ENCODE peak calls at places on chromosome 1, in seven cellular contexts. R, Q, Y, B, F, L and N are unnamed samples.

GRCh38 chr1:226677121-226678020 is 61.7 kb downstream of the ITPKB start:
- DNase-seq in R (peak; percentile 66), F (peak; percentile 68), B (peak; percentile 57), Q (peak; percentile 83), L (peak; percentile 79), Y (no peak), N (peak; percentile 93)

GRCh38 chr1:63739452-63739851 is 34.4 kb upstream of the ROR1 start:
- DNase-seq in F (no peak), R (no peak), Q (no peak), B (no peak), Y (no peak), L (no peak), N (no peak)

GRCh38 chr1:161738627-161739287 is 10.8 kb upstream of the DUSP12 start:
- DNase-seq in F (no peak), R (no peak), L (peak; percentile 72), Y (peak; percentile 80), Q (peak; percentile 68), B (peak; percentile 55), N (peak; percentile 67)

GRCh38 chr1:93304716-93305138 is 41.0 kb upstream of the DR1 start:
- DNase-seq in Q (peak; percentile 53), L (peak; percentile 49), F (peak; percentile 32), R (peak; percentile 3), Y (no peak), B (peak; percentile 47), N (peak; percentile 63)

GRCh38 chr1:171716620-171717019 is 25.2 kb downstream of the VAMP4 start:
- DNase-seq in Q (no peak), B (no peak), F (no peak), R (no peak), Y (no peak), L (no peak), N (no peak)

GRCh38 chr1:229753764-229754553 is 127.9 kb downstream of the URB2 start:
- DNase-seq in Y (no peak), L (peak; percentile 76), Q (no peak), R (no peak), F (no peak), B (peak; percentile 45), N (peak; percentile 91)

GRCh38 chr1:183817576-183818288 is 12.8 kb downstream of the RGL1 start:
- DNase-seq in Q (no peak), L (no peak), F (no peak), B (no peak), R (no peak), Y (no peak), N (no peak)

GRCh38 chr1:22472596-22472995 is 20.9 kb downstream of the ZBTB40 start:
- DNase-seq in Y (no peak), F (no peak), B (peak; percentile 77), Q (no peak), R (no peak), L (no peak), N (no peak)

GRCh38 chr1:113617438-113618141 is 141.7 kb downstream of the PHTF1 start:
- DNase-seq in B (no peak), R (no peak), Y (no peak), F (no peak), L (no peak), Q (no peak), N (no peak)

DNA sequence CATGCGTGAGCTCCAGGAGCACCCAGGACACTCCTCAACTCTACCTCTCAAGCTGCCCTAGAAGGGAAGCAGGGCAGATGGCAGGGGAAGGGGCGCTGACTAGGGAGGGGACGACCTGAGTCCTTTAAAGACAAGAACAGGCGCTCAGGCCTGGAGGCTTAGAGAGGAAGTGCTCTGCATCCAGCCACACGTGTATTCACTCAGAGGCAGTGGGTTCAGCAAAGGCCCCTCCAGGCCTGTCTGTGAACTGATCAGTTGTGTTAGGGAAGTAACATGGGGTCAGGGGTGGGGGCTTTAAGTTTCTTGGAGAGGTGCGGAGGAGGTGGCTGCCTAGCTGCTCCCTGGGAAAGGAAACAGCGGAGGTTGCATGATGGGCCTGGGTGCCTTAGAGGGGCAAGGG is 37.1 kb upstream of the ARF1 start:
- DNase-seq in Y (no peak), Q (no peak), L (no peak), F (no peak), B (no peak), R (no peak), N (no peak)
- H3K4me3 ChIP-seq in Y (no peak overlapping the region), Q (no peak overlapping the region), L (no peak overlapping the region), F (no peak overlapping the region), B (no peak overlapping the region), R (no peak overlapping the region), N (no peak overlapping the region)

GRCh38 chr1:166882893-166883292 is 6.8 kb upstream of the TADA1 start:
- DNase-seq in F (no peak), R (no peak), Q (no peak), B (no peak), Y (no peak), L (no peak), N (no peak)

GRCh38 chr1:166884971-166885370 is 8.9 kb upstream of the TADA1 start:
- DNase-seq in F (no peak), L (no peak), R (no peak), B (no peak), Q (no peak), Y (no peak), N (peak; percentile 24)

GRCh38 chr1:166888710-166889109 is 12.6 kb upstream of the TADA1 start:
- DNase-seq in Y (no peak), F (no peak), R (no peak), Q (no peak), B (no peak), L (no peak), N (no peak)

GRCh38 chr1:166884040-166884642 is 8.1 kb upstream of the TADA1 start:
- DNase-seq in B (peak; percentile 54), Y (peak; percentile 55), R (no peak), L (peak; percentile 53), Q (peak; percentile 30), F (peak; percentile 45), N (no peak)
- H3K4me3 ChIP-seq in B (peak overlapping the region; percentile 34), Y (peak overlapping the region; percentile 18), R (peak overlapping the region; percentile 42), L (no peak overlapping the region), Q (no peak overlapping the region), F (no peak overlapping the region), N (no peak overlapping the region)

GRCh38 chr1:159009287-159009686 is 420 bp upstream of the IFI16 start:
- DNase-seq in F (no peak), Y (no peak), B (no peak), Q (no peak), R (no peak), L (no peak), N (no peak)
- H3K4me3 ChIP-seq in F (no peak overlapping the region), Y (peak overlapping the region; percentile 69), B (peak overlapping the region; percentile 53), Q (peak overlapping the region; percentile 63), R (peak overlapping the region; percentile 78), L (peak overlapping the region; percentile 46), N (peak overlapping the region; percentile 64)

GRCh38 chr1:119011706-119012105 is 23.6 kb upstream of the TBX15 start:
- DNase-seq in F (no peak), R (no peak), Y (no peak), B (no peak), Q (no peak), L (no peak), N (no peak)
- H3K4me3 ChIP-seq in F (no peak overlapping the region), R (no peak overlapping the region), Y (no peak overlapping the region), B (no peak overlapping the region), Q (no peak overlapping the region), L (no peak overlapping the region), N (no peak overlapping the region)

GRCh38 chr1:81801032-81801833 is 499 bp downstream of the ADGRL2 start:
- DNase-seq in B (peak; percentile 68), Y (peak; percentile 51), F (peak; percentile 73), L (peak; percentile 60), R (peak; percentile 38), Q (no peak), N (peak; percentile 14)
- H3K4me3 ChIP-seq in B (peak overlapping the region; percentile 79), Y (peak overlapping the region; percentile 76), F (peak overlapping the region; percentile 75), L (peak overlapping the region; percentile 65), R (peak overlapping the region; percentile 96), Q (no peak overlapping the region), N (peak overlapping the region; percentile 24)

GRCh38 chr1:107480548-107480947 is 339.7 kb downstream of the NTNG1 start:
- DNase-seq in L (peak; percentile 42), F (no peak), Y (no peak), B (peak; percentile 25), R (no peak), Q (no peak), N (no peak)
- H3K4me3 ChIP-seq in L (no peak overlapping the region), F (no peak overlapping the region), Y (no peak overlapping the region), B (peak overlapping the region; percentile 2), R (no peak overlapping the region), Q (no peak overlapping the region), N (no peak overlapping the region)